ENCODE peak calls at places on chromosome 11, in ten cellular contexts. X is CD4-positive, CD25-positive, alpha-beta regulatory T cell; I is naive thymus-derived CD4-positive, alpha-beta T cell; O is HepG2; E is CD4-positive, alpha-beta memory T cell; S is upper lobe of left lung; M is lower lobe of right lung; F is fibroblast of lung; A is Peyer's patch; N is OCI-LY7. U is an unnamed sample. For H3K36me3 and H3K4me1, the result is how much of the 10 kb centered on the place peaks cover.

GRCh38 chr11:74449369-74449931 is 17.9 kb downstream of the KCNE3 start:
- DNase-seq in X (peak), I (peak), O (peak), E (peak), S (no peak), M (no peak), F (peak), A (peak), N (peak), U (peak)

GRCh38 chr11:2652857-2653643 is 46.7 kb downstream of the KCNQ1OT1 start:
- DNase-seq in X (no peak), I (no peak), O (no peak), E (no peak), S (no peak), M (no peak), F (no peak), A (peak), N (no peak), U (no peak)

GRCh38 chr11:22246992-22247391 is 54.1 kb downstream of the ANO5 start:
- DNase-seq in X (no peak), I (no peak), O (no peak), E (no peak), S (no peak), M (no peak), F (no peak), A (no peak), N (no peak), U (no peak)

GRCh38 chr11:34844466-34845112 is 71.6 kb downstream of the APIP start:
- DNase-seq in X (no peak), I (no peak), O (no peak), E (no peak), S (no peak), M (no peak), F (no peak), A (no peak), N (no peak), U (no peak)

GRCh38 chr11:64868904-64869570 is 9.4 kb downstream of the EHD1 start:
- DNase-seq in X (peak), I (no peak), O (no peak), E (no peak), S (peak), M (no peak), F (peak), A (no peak), N (peak), U (no peak)

GRCh38 chr11:113839842-113840241 is 35.5 kb downstream of the USP28 start:
- DNase-seq in X (no peak), I (no peak), O (no peak), E (no peak), S (no peak), M (no peak), F (no peak), A (peak), N (peak), U (no peak)

GRCh38 chr11:60993611-60994010 is 22.1 kb downstream of the CD6 start:
- DNase-seq in X (no peak), I (no peak), O (no peak), E (no peak), S (no peak), M (no peak), F (no peak), A (no peak), N (no peak), U (no peak)

GRCh38 chr11:15055620-15056356 is 17.6 kb upstream of the CALCB start:
- DNase-seq in X (no peak), I (no peak), O (no peak), E (no peak), S (no peak), M (no peak), F (no peak), A (no peak), N (no peak), U (no peak)

GRCh38 chr11:123977731-123978347 is at the start of gene OR10S1:
- DNase-seq in X (no peak), I (no peak), O (no peak), E (no peak), S (no peak), M (no peak), F (no peak), A (no peak), N (no peak), U (no peak)

GRCh38 chr11:19286411-19286810 is 45.7 kb upstream of the E2F8 start:
- DNase-seq in X (no peak), I (no peak), O (no peak), E (no peak), S (no peak), M (no peak), F (no peak), A (no peak), N (no peak), U (no peak)

GRCh38 chr11:119538748-119539147 is 115.8 kb upstream of the THY1 start:
- DNase-seq in X (no peak), I (no peak), O (no peak), E (no peak), S (no peak), M (no peak), F (no peak), A (no peak), N (no peak), U (no peak)

GRCh38 chr11:86596861-86597632 is 75.4 kb downstream of the ME3 start:
- DNase-seq in X (no peak), I (no peak), O (no peak), E (no peak), S (no peak), M (no peak), F (peak), A (no peak), N (no peak), U (no peak)

GRCh38 chr11:17522655-17523054 is 21.6 kb downstream of the USH1C start:
- DNase-seq in X (no peak), I (no peak), O (no peak), E (no peak), S (no peak), M (no peak), F (no peak), A (no peak), N (no peak), U (no peak)

GRCh38 chr11:61041755-61042518 is 60.4 kb upstream of the CD5 start:
- DNase-seq in X (peak), I (peak), O (no peak), E (peak), S (peak), M (no peak), F (peak), A (peak), N (peak), U (peak)

GRCh38 chr11:4697583-4697982 is at the start of gene OR51E2:
- DNase-seq in X (no peak), I (no peak), O (no peak), E (no peak), S (no peak), M (no peak), F (peak), A (no peak), N (no peak), U (no peak)

GRCh38 chr11:81839016-81839415 is 894.6 kb downstream of the FAM181B start:
- DNase-seq in X (no peak), I (no peak), O (no peak), E (no peak), S (no peak), M (no peak), F (no peak), A (no peak), N (no peak), U (no peak)

GRCh38 chr11:111183706-111184105 is 61.8 kb upstream of the POU2AF2 start:
- DNase-seq in X (no peak), I (no peak), O (no peak), E (no peak), S (no peak), M (no peak), F (no peak), A (no peak), N (no peak), U (no peak)

GRCh38 chr11:16295592-16295991 is 60.8 kb downstream of the SOX6 start:
- DNase-seq in X (no peak), I (no peak), O (no peak), E (no peak), S (no peak), M (no peak), F (no peak), A (no peak), N (no peak), U (no peak)

GRCh38 chr11:62068730-62069129 is 55.1 kb upstream of the INCENP start:
- DNase-seq in X (no peak), I (no peak), O (no peak), E (no peak), S (no peak), M (no peak), F (no peak), A (no peak), N (no peak), U (no peak)

GRCh38 chr11:108135845-108136599 is 14.7 kb downstream of the ACAT1 start:
- DNase-seq in X (no peak), I (peak), O (no peak), E (no peak), S (no peak), M (no peak), F (peak), A (no peak), N (peak), U (peak)

GRCh38 chr11:2516276-2517015 is 71.6 kb downstream of the KCNQ1 start:
- DNase-seq in X (no peak), I (no peak), O (no peak), E (no peak), S (peak), M (no peak), F (no peak), A (peak), N (no peak), U (no peak)

GRCh38 chr11:2583605-2583958 is 116.2 kb downstream of the KCNQ1OT1 start:
- DNase-seq in X (no peak), I (no peak), O (no peak), E (no peak), S (no peak), M (no peak), F (no peak), A (peak), N (no peak), U (no peak)

GRCh38 chr11:19380375-19380774 is 139.6 kb upstream of the E2F8 start:
- DNase-seq in X (no peak), I (no peak), O (no peak), E (no peak), S (no peak), M (no peak), F (peak), A (no peak), N (no peak), U (no peak)

GRCh38 chr11:76614471-76615183 is 55.9 kb downstream of the LRRC32 start:
- DNase-seq in X (no peak), I (no peak), O (no peak), E (no peak), S (no peak), M (no peak), F (peak), A (peak), N (no peak), U (no peak)

GRCh38 chr11:122869622-122870021 is 12.9 kb upstream of the JHY start:
- DNase-seq in X (no peak), I (no peak), O (no peak), E (no peak), S (no peak), M (no peak), F (no peak), A (no peak), N (no peak), U (no peak)

GRCh38 chr11:33543823-33544222 is 156.8 kb downstream of the C11orf91 start:
- DNase-seq in X (no peak), I (no peak), O (no peak), E (no peak), S (no peak), M (no peak), F (no peak), A (no peak), N (no peak), U (no peak)

GRCh38 chr11:102279641-102280170 is 37.6 kb upstream of the BIRC3 start:
- DNase-seq in X (no peak), I (no peak), O (peak), E (no peak), S (no peak), M (no peak), F (peak), A (peak), N (no peak), U (peak)

GRCh38 chr11:115321602-115322289 is 182.5 kb downstream of the CADM1 start:
- DNase-seq in X (no peak), I (no peak), O (no peak), E (no peak), S (peak), M (no peak), F (peak), A (no peak), N (no peak), U (no peak)

GRCh38 chr11:59172345-59173079 is 580 bp downstream of the DTX4 start:
- DNase-seq in X (peak), I (no peak), O (peak), E (no peak), S (peak), M (peak), F (no peak), A (peak), N (peak), U (peak)

GRCh38 chr11:120622189-120622912 is 110.8 kb downstream of the GRIK4 start:
- DNase-seq in X (no peak), I (no peak), O (no peak), E (no peak), S (no peak), M (no peak), F (peak), A (no peak), N (peak), U (no peak)

GRCh38 chr11:75565916-75566762 is 4.1 kb downstream of the SERPINH1 start:
- DNase-seq in X (no peak), I (no peak), O (no peak), E (no peak), S (no peak), M (no peak), F (no peak), A (no peak), N (no peak), U (no peak)

GRCh38 chr11:134333951-134334350 is 2.2 kb downstream of the GLB1L2 start:
- DNase-seq in X (no peak), I (no peak), O (no peak), E (no peak), S (no peak), M (no peak), F (no peak), A (no peak), N (no peak), U (no peak)

GRCh38 chr11:59644528-59644927 is 24.3 kb downstream of the PATL1 start:
- DNase-seq in X (no peak), I (no peak), O (no peak), E (no peak), S (no peak), M (no peak), F (no peak), A (no peak), N (no peak), U (no peak)

GRCh38 chr11:45834298-45834756 is 12.9 kb upstream of the CRY2 start:
- DNase-seq in X (no peak), I (no peak), O (no peak), E (no peak), S (peak), M (no peak), F (no peak), A (no peak), N (no peak), U (no peak)

GRCh38 chr11:74683279-74683871 is 47.9 kb downstream of the CHRDL2 start:
- DNase-seq in X (no peak), I (no peak), O (no peak), E (no peak), S (peak), M (peak), F (no peak), A (no peak), N (no peak), U (no peak)

GRCh38 chr11:72098741-72099140 is 4.4 kb downstream of the LAMTOR1 start:
- DNase-seq in X (no peak), I (no peak), O (no peak), E (no peak), S (no peak), M (no peak), F (no peak), A (no peak), N (no peak), U (no peak)
- H3K36me3 ChIP-seq in X (under half), I (under half), O (under half), E (under half), S (under half), M (half or more), F (under half), A (half or more), N (half or more), U (under half)

GRCh38 chr11:12221136-12221535 is 110.7 kb downstream of the MICAL2 start:
- DNase-seq in X (no peak), I (no peak), O (no peak), E (no peak), S (no peak), M (no peak), F (no peak), A (no peak), N (no peak), U (no peak)

GRCh38 chr11:12220305-12220704 is 109.9 kb downstream of the MICAL2 start:
- DNase-seq in X (no peak), I (no peak), O (no peak), E (no peak), S (no peak), M (no peak), F (no peak), A (no peak), N (no peak), U (no peak)

GRCh38 chr11:12224537-12224893 is 114.1 kb downstream of the MICAL2 start:
- DNase-seq in X (peak), I (peak), O (no peak), E (peak), S (peak), M (peak), F (peak), A (peak), N (no peak), U (peak)

GRCh38 chr11:12223771-12224536 is 113.6 kb downstream of the MICAL2 start:
- DNase-seq in X (no peak), I (no peak), O (no peak), E (no peak), S (peak), M (no peak), F (peak), A (no peak), N (no peak), U (peak)

GRCh38 chr11:12222099-12222751 is 111.8 kb downstream of the MICAL2 start:
- DNase-seq in X (no peak), I (no peak), O (peak), E (no peak), S (peak), M (peak), F (peak), A (peak), N (no peak), U (peak)
- H3K4me1 ChIP-seq in X (under half), I (under half), O (half or more), E (under half), S (half or more), M (half or more), F (under half), A (under half), N (under half), U (under half)

DNA sequence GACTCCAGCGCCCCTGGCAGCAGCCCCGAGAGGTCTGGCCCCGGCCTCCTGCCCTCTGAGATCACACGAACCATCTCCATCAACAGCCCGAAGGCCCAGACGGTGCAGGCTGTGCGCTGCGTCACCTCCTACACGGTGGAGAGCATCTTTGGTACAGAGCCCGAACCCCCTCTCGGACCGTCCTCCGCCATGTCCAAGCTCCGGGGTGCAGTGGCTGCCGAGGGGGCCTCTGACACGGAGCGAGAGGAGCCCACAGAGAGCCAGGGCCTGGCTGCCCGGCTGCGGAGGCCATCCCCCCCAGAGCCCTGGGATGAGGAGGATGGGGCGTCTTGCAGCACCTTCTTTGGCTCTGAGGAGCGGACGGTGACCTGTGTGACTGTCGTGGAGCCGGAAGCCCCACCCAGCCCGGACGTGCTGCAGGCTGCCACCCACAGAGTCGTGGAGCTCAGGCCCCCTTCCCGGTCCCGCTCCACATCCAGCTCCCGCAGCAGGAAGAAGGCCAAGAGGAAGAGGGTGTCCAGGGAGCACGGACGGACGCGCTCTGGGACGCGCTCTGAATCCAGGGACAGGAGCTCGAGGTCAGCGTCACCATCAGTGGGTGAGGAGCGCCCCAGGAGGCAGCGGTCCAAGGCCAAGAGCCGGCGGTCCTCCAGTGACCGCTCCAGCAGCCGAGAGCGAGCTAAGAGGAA is 7.6 kb downstream of the IRF7 start:
- DNase-seq in X (no peak), I (no peak), O (no peak), E (no peak), S (no peak), M (no peak), F (no peak), A (no peak), N (no peak), U (no peak)
- H3K36me3 ChIP-seq in X (half or more), I (under half), O (half or more), E (half or more), S (half or more), M (half or more), F (half or more), A (half or more), N (half or more), U (half or more)

DNA sequence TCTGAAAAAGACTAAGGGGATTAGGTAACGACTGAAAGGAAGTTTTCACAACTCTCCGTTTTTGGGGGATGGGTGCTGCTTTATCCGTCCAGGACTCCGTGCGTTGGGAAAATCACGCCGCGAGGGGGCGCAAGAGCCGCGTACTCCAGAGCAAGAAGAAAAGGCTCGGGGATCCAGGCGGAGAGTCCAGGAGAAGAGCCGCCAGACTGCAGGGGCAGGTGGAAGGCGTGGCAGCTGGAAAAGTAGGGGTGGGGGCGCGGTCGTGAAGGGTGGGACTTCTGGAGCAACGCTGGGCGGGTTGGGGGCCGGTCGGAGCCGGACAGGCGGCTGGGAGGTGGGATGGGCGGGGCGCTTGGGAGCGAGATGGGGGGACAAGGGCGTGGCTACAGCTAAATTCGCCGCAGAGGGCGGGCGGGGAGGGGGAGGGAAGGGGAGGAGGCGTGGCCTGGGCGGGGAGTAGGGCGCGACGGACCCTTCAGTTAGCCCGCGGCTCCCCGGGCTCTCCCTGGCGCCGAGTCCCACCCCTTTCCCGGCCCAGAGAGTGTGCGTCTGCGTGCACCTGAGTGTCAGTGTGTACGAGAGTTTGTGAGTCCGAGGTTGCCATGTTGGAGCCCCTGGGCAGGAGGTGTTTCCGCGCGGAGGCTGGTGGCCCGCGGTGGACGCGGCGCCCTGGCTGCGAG is 613 bp upstream of the ARHGEF17 start:
- DNase-seq in X (peak), I (peak), O (peak), E (peak), S (peak), M (peak), F (peak), A (peak), N (peak), U (peak)
- H3K4me1 ChIP-seq in X (under half), I (under half), O (under half), E (under half), S (under half), M (under half), F (under half), A (under half), N (under half), U (under half)